ENCODE peak calls at places on chromosomes 13 and 19, in seven cellular contexts. O, Q, V, C, T, I and Y are unnamed samples.

GRCh38 chr13:63693696-63694095 is 2278.0 kb upstream of the PCDH20 start:
- DNase-seq in O (no peak), Q (no peak), V (no peak), C (no peak), T (no peak), I (no peak), Y (no peak)

GRCh38 chr13:114090476-114090875 is 41.9 kb downstream of the RASA3 start:
- DNase-seq in O (no peak), Q (no peak), V (no peak), C (no peak), T (no peak), I (no peak), Y (no peak)

GRCh38 chr13:90272356-90272755 is 1075.1 kb upstream of the MIR17HG start:
- DNase-seq in O (no peak), Q (no peak), V (no peak), C (no peak), T (no peak), I (no peak), Y (peak)

GRCh38 chr13:24891476-24892108 is 127.6 kb downstream of the RNF17 start:
- DNase-seq in O (no peak), Q (no peak), V (no peak), C (no peak), T (no peak), I (no peak), Y (no peak)

GRCh38 chr19:48351341-48351752 is 12.4 kb downstream of the TMEM143 start:
- DNase-seq in O (peak), Q (peak), V (peak), C (peak), T (peak), I (no peak), Y (peak)

GRCh38 chr13:26075498-26075897 is 23.7 kb upstream of the SHISA2 start:
- DNase-seq in O (no peak), Q (no peak), V (peak), C (no peak), T (no peak), I (no peak), Y (no peak)

GRCh38 chr13:74836628-74837027 is 645.3 kb downstream of the TBC1D4 start:
- DNase-seq in O (no peak), Q (no peak), V (no peak), C (no peak), T (no peak), I (no peak), Y (no peak)

GRCh38 chr13:109448629-109449028 is 337.8 kb downstream of the IRS2 start:
- DNase-seq in O (no peak), Q (no peak), V (no peak), C (no peak), T (no peak), I (no peak), Y (no peak)

GRCh38 chr19:8459520-8460260 is 14.9 kb downstream of the HNRNPM start:
- DNase-seq in O (peak), Q (no peak), V (no peak), C (peak), T (no peak), I (no peak), Y (no peak)

GRCh38 chr19:54017266-54017665 is 25.8 kb downstream of the CACNG6 start:
- DNase-seq in O (no peak), Q (no peak), V (no peak), C (peak), T (no peak), I (no peak), Y (peak)

GRCh38 chr19:46849610-46850009 is 1.0 kb downstream of the AP2S1 start:
- DNase-seq in O (no peak), Q (no peak), V (peak), C (peak), T (no peak), I (no peak), Y (no peak)

GRCh38 chr13:74889321-74889720 is 592.6 kb downstream of the TBC1D4 start:
- DNase-seq in O (no peak), Q (no peak), V (no peak), C (peak), T (no peak), I (peak), Y (peak)

GRCh38 chr19:2540251-2540645 is 64.3 kb downstream of the GADD45B start:
- DNase-seq in O (no peak), Q (no peak), V (no peak), C (no peak), T (no peak), I (no peak), Y (no peak)

GRCh38 chr13:34942732-34943674 is 933 bp downstream of the NBEA start:
- DNase-seq in O (no peak), Q (peak), V (peak), C (peak), T (peak), I (no peak), Y (no peak)

GRCh38 chr13:50798923-50799322 is 44.6 kb downstream of the DLEU7 start:
- DNase-seq in O (no peak), Q (no peak), V (no peak), C (no peak), T (no peak), I (no peak), Y (peak)

GRCh38 chr13:101527130-101527529 is 74.7 kb downstream of the ITGBL1 start:
- DNase-seq in O (no peak), Q (no peak), V (no peak), C (no peak), T (no peak), I (no peak), Y (no peak)

GRCh38 chr13:106473174-106473573 is 62.3 kb downstream of the EFNB2 start:
- DNase-seq in O (no peak), Q (no peak), V (no peak), C (no peak), T (no peak), I (no peak), Y (no peak)

GRCh38 chr19:18292460-18292809 is 11.0 kb upstream of the JUND start:
- DNase-seq in O (no peak), Q (no peak), V (no peak), C (no peak), T (peak), I (no peak), Y (peak)

GRCh38 chr19:27972291-27973040 is 1240.5 kb downstream of the UQCRFS1 start:
- DNase-seq in O (no peak), Q (no peak), V (no peak), C (no peak), T (no peak), I (no peak), Y (peak)

GRCh38 chr13:108834193-108834592 is 204.8 kb downstream of the MYO16 start:
- DNase-seq in O (no peak), Q (no peak), V (no peak), C (peak), T (no peak), I (no peak), Y (no peak)

GRCh38 chr19:29667390-29667783 is 2.1 kb downstream of the PLEKHF1 start:
- DNase-seq in O (no peak), Q (no peak), V (no peak), C (no peak), T (no peak), I (no peak), Y (no peak)

GRCh38 chr13:103403814-103404213 is 337.6 kb upstream of the SLC10A2 start:
- DNase-seq in O (no peak), Q (no peak), V (no peak), C (no peak), T (no peak), I (no peak), Y (no peak)

GRCh38 chr13:50911051-50911690 is 1.6 kb downstream of the RNASEH2B start:
- DNase-seq in O (peak), Q (peak), V (peak), C (peak), T (no peak), I (no peak), Y (peak)

DNA sequence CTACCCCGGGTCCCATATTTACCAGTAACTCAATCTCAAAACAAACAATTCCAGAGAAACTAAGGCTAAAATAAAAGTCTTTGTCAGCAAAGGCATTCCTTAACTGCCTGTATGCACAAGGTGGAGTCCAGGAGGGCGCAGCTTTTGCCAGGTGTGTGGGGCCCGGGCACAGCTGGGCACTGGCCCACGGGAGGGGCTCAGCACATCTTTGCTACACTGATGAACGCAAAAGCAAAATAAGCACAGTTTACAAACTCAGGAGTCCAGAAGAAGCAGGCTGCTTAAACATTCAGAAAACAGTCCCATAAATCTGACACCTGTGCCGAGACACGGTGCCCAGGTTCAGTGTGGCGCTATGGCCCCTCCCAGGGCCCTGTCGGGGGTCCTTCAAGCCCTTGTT is 70.8 kb downstream of the SLC7A1 start:
- DNase-seq in O (no peak), Q (no peak), V (no peak), C (no peak), T (no peak), I (no peak), Y (no peak)
- H3K4me2 ChIP-seq in O (no peak), Q (no peak), V (no peak), C (no peak), T (no peak), I (no peak), Y (no peak)

GRCh38 chr13:23674795-23675640 is 104.8 kb downstream of the TNFRSF19 start:
- DNase-seq in O (peak), Q (no peak), V (no peak), C (peak), T (no peak), I (peak), Y (peak)

GRCh38 chr13:23681253-23681652 is 111.0 kb downstream of the TNFRSF19 start:
- DNase-seq in O (no peak), Q (no peak), V (no peak), C (peak), T (no peak), I (no peak), Y (no peak)

GRCh38 chr13:23680836-23681235 is 110.6 kb downstream of the TNFRSF19 start:
- DNase-seq in O (no peak), Q (no peak), V (no peak), C (no peak), T (no peak), I (no peak), Y (no peak)

GRCh38 chr13:23679214-23679613 is 109.0 kb downstream of the TNFRSF19 start:
- DNase-seq in O (no peak), Q (no peak), V (no peak), C (peak), T (no peak), I (peak), Y (no peak)

DNA sequence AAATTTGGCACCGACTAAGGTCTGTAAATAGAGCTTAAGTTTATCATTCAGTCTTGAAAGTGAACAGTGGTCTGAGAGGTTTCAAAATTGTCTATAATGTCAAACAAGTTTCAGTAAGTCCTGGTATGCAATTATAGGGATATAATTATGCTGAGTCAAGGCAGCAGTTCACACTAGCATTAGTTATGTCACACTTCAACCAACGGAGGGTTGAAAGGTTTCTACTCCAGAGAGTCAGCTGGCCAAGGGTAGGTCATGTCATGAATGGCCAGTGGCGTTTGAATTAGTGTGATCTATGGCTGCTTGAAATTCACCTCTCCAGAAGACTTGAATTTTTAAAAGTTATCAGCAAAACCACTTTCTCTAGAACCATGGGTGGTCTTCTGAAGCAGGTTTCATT is 108.6 kb downstream of the TNFRSF19 start:
- DNase-seq in O (peak), Q (no peak), V (no peak), C (no peak), T (no peak), I (no peak), Y (no peak)
- H3K4me2 ChIP-seq in O (no peak), Q (no peak), V (no peak), C (no peak), T (no peak), I (peak), Y (no peak)

GRCh38 chr19:12255372-12255771 is 39.3 kb downstream of the ZNF44 start:
- DNase-seq in O (no peak), Q (no peak), V (no peak), C (no peak), T (no peak), I (no peak), Y (no peak)
- H3K4me2 ChIP-seq in O (no peak), Q (no peak), V (no peak), C (no peak), T (no peak), I (no peak), Y (no peak)

DNA sequence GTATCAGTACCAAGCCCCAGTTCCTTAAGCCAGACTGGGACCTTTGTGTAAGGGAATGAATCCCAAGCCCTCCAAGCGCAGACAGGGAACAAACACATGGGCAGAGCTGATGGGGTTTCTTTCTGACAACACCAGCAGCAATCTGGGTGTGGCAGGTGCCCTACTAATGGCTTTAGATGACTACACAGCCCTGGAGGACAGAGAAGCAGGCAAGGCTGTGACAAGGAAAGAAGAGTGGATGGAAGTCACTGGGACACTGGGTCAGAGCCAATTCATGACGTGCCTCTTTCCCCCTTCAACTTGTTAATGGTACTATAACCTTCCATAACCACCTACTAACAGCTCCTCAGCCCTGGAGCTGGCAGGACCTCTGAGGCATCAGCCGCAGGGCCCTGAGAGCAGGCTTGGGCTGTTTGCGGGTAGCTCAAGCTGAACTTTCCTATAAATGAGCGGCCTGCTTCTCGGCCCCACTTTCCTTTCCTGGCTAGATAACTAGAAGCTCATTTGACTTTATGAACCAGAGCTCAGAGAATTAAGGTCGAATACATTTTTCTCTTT is 38.9 kb downstream of the RASL11A start:
- DNase-seq in O (no peak), Q (no peak), V (no peak), C (no peak), T (no peak), I (no peak), Y (no peak)
- H3K4me2 ChIP-seq in O (no peak), Q (no peak), V (no peak), C (no peak), T (no peak), I (no peak), Y (no peak)

GRCh38 chr19:4585556-4585955 is 26.1 kb upstream of the SEMA6B start:
- DNase-seq in O (no peak), Q (no peak), V (no peak), C (no peak), T (no peak), I (no peak), Y (no peak)
- H3K4me2 ChIP-seq in O (no peak), Q (no peak), V (no peak), C (no peak), T (no peak), I (no peak), Y (no peak)